ENCODE peak calls at places on chromosome 2, in four cellular contexts. One of them, this sample, is unnamed.

GRCh38 chr2:175698076-175698475 is 304.0 kb downstream of the LNPK start:
- DNase-seq in PC-3: no peak
- DNase-seq in heart left ventricle: no peak
- DNase-seq in NCI-H1105: no peak
- DNase-seq in this sample: no peak

GRCh38 chr2:198873771-198874501 is 583.8 kb downstream of the SATB2 start:
- DNase-seq in PC-3: peak; percentile 23
- DNase-seq in heart left ventricle: no peak
- DNase-seq in NCI-H1105: no peak
- DNase-seq in this sample: no peak

GRCh38 chr2:106734165-106734564 is 151.8 kb downstream of the ST6GAL2 start:
- DNase-seq in NCI-H1105: no peak
- DNase-seq in PC-3: no peak
- DNase-seq in heart left ventricle: no peak
- DNase-seq in this sample: no peak

GRCh38 chr2:191637182-191638078 is 40.5 kb upstream of the NABP1 start:
- DNase-seq in NCI-H1105: no peak
- DNase-seq in heart left ventricle: no peak
- DNase-seq in PC-3: peak; percentile 95
- DNase-seq in this sample: peak; percentile 33

GRCh38 chr2:222398446-222398885 is 25.9 kb upstream of the SGPP2 start:
- DNase-seq in heart left ventricle: no peak
- DNase-seq in PC-3: no peak
- DNase-seq in NCI-H1105: peak; percentile 68
- DNase-seq in this sample: no peak

GRCh38 chr2:127104881-127105655 is 1.9 kb downstream of the BIN1 start:
- DNase-seq in PC-3: no peak
- DNase-seq in heart left ventricle: no peak
- DNase-seq in NCI-H1105: no peak
- DNase-seq in this sample: no peak

GRCh38 chr2:218223046-218223445 is 6.1 kb downstream of the ARPC2 start:
- DNase-seq in NCI-H1105: no peak
- DNase-seq in heart left ventricle: no peak
- DNase-seq in PC-3: no peak
- DNase-seq in this sample: no peak

GRCh38 chr2:161782615-161783014 is 158.4 kb downstream of the SLC4A10 start:
- DNase-seq in PC-3: no peak
- DNase-seq in heart left ventricle: no peak
- DNase-seq in NCI-H1105: no peak
- DNase-seq in this sample: no peak

This sample was measured in CD4-positive, alpha-beta memory T cell.